ENCODE peak calls at places on chromosomes 3 and 15, in six cellular contexts. N is endothelial cell; G is T-cell; T is kidney tubule cell; P is activated CD4-positive, alpha-beta T cell treated with anti-CD3 and anti-CD28 coated beads, Interleukin-2, amount 10 ng/mL, durations not matched to agents 7 days and 5 days; Y is astrocyte of the cerebellum. I is an unnamed sample.

GRCh38 chr3:10223676-10224639 is 24.3 kb upstream of the TATDN2 start:
- DNase-seq in N (no peak), G (no peak), T (peak; percentile 72), P (peak; percentile 63), Y (no peak), I (no peak)

GRCh38 chr3:151404316-151404715 is 19.8 kb upstream of the P2RY12 start:
- DNase-seq in N (no peak), G (no peak), T (peak; percentile 71), P (no peak), Y (peak; percentile 43), I (no peak)

GRCh38 chr3:40043444-40043755 is 234.0 kb downstream of the MYRIP start:
- DNase-seq in N (no peak), G (no peak), T (peak; percentile 78), P (no peak), Y (peak; percentile 87), I (no peak)

GRCh38 chr3:32453346-32453745 is 49.3 kb downstream of the CMTM6 start:
- DNase-seq in N (no peak), G (no peak), T (no peak), P (no peak), Y (no peak), I (no peak)

GRCh38 chr3:127218457-127218922 is 25.6 kb downstream of the PRR23E start:
- DNase-seq in N (no peak), G (no peak), T (no peak), P (no peak), Y (no peak), I (no peak)

GRCh38 chr15:65054333-65055200 is 9.4 kb downstream of the SLC51B start:
- DNase-seq in N (peak; percentile 85), G (peak; percentile 46), T (peak; percentile 77), P (peak; percentile 68), Y (no peak), I (peak; percentile 85)

GRCh38 chr3:136838641-136839555 is 20.0 kb downstream of the SLC35G2 start:
- DNase-seq in N (no peak), G (no peak), T (peak; percentile 65), P (no peak), Y (no peak), I (no peak)

GRCh38 chr3:124221286-124221821 is 229.4 kb upstream of the ROPN1 start:
- DNase-seq in N (no peak), G (no peak), T (peak; percentile 69), P (no peak), Y (no peak), I (no peak)

GRCh38 chr15:66163553-66163952 is 90.0 kb downstream of the MEGF11 start:
- DNase-seq in N (no peak), G (no peak), T (no peak), P (no peak), Y (no peak), I (no peak)

GRCh38 chr3:114411811-114412803 is 118.3 kb downstream of the TIGIT start:
- DNase-seq in N (no peak), G (no peak), T (peak; percentile 81), P (no peak), Y (no peak), I (peak; percentile 17)

I was measured in right lobe of liver.